ENCODE peak calls at places on chromosome 17, in five cellular contexts. One of them, this sample, is unnamed.

GRCh38 chr17:76515291-76515949 is 14.2 kb upstream of the RHBDF2 start:
- DNase-seq in RPMI8226: peak
- DNase-seq in lung microvascular endothelial cell: peak
- DNase-seq in ACHN: peak
- DNase-seq in pons: peak
- DNase-seq in this sample: peak

GRCh38 chr17:80145076-80146075 is 1.6 kb downstream of the EIF4A3 start:
- DNase-seq in RPMI8226: peak
- DNase-seq in lung microvascular endothelial cell: no peak
- DNase-seq in ACHN: no peak
- DNase-seq in pons: no peak
- DNase-seq in this sample: peak

GRCh38 chr17:41666336-41666680 is 22.4 kb upstream of the EIF1 start:
- DNase-seq in RPMI8226: peak
- DNase-seq in lung microvascular endothelial cell: peak
- DNase-seq in ACHN: peak
- DNase-seq in pons: no peak
- DNase-seq in this sample: peak

GRCh38 chr17:40951011-40951622 is 13.7 kb upstream of the KRT23 start:
- DNase-seq in RPMI8226: no peak
- DNase-seq in lung microvascular endothelial cell: peak
- DNase-seq in ACHN: no peak
- DNase-seq in pons: no peak
- DNase-seq in this sample: no peak

GRCh38 chr17:68314916-68315535 is 23.7 kb downstream of the ARSG start:
- DNase-seq in RPMI8226: no peak
- DNase-seq in lung microvascular endothelial cell: no peak
- DNase-seq in ACHN: no peak
- DNase-seq in pons: no peak
- DNase-seq in this sample: no peak

GRCh38 chr17:46167826-46168569 is 25.2 kb downstream of the KANSL1 start:
- DNase-seq in RPMI8226: no peak
- DNase-seq in lung microvascular endothelial cell: no peak
- DNase-seq in ACHN: no peak
- DNase-seq in pons: no peak
- DNase-seq in this sample: peak

GRCh38 chr17:40582328-40582901 is 17.1 kb upstream of the CCR7 start:
- DNase-seq in RPMI8226: peak
- DNase-seq in lung microvascular endothelial cell: peak
- DNase-seq in ACHN: no peak
- DNase-seq in pons: no peak
- DNase-seq in this sample: no peak

GRCh38 chr17:42660692-42661345 is 1.7 kb downstream of the TUBG2 start:
- DNase-seq in RPMI8226: no peak
- DNase-seq in lung microvascular endothelial cell: no peak
- DNase-seq in ACHN: peak
- DNase-seq in pons: no peak
- DNase-seq in this sample: peak

GRCh38 chr17:17027442-17028058 is 14.7 kb upstream of the MPRIP start:
- DNase-seq in RPMI8226: no peak
- DNase-seq in lung microvascular endothelial cell: no peak
- DNase-seq in ACHN: no peak
- DNase-seq in pons: no peak
- DNase-seq in this sample: no peak